ENCODE peak calls at places on chromosomes 12 and 14, in eight cellular contexts. K, E, Z, V, W, O, B and U are unnamed samples. For H3K4me1, the result is how much of the 10 kb centered on the place peaks cover.

GRCh38 chr12:108455706-108456105 is 59.4 kb upstream of the FICD start:
- DNase-seq in O (no peak), W (no peak), V (no peak), E (no peak), B (no peak), Z (no peak), K (no peak), U (no peak)

GRCh38 chr12:3311027-3311402 is 180.0 kb upstream of the PRMT8 start:
- DNase-seq in O (no peak), W (no peak), B (peak), K (peak), V (no peak), E (no peak), Z (no peak), U (no peak)

GRCh38 chr12:123044351-123044750 is 63.9 kb downstream of the ARL6IP4 start:
- DNase-seq in O (no peak), W (peak), K (no peak), E (no peak), B (no peak), V (no peak), Z (no peak), U (no peak)

GRCh38 chr14:58863576-58864345 is 226.0 kb downstream of the DACT1 start:
- DNase-seq in O (no peak), Z (peak), W (no peak), B (no peak), E (no peak), V (no peak), K (no peak), U (no peak)

GRCh38 chr12:49188205-49188915 is 520 bp downstream of the TUBA1A start:
- DNase-seq in K (peak), V (peak), Z (peak), E (peak), O (peak), B (peak), W (peak), U (peak)

GRCh38 chr12:100185361-100185894 is 15.2 kb upstream of the ACTR6 start:
- DNase-seq in B (no peak), W (no peak), E (no peak), K (no peak), V (peak), O (no peak), Z (no peak), U (no peak)

GRCh38 chr12:5348057-5348456 is 83.9 kb upstream of the NTF3 start:
- DNase-seq in B (no peak), V (no peak), K (no peak), W (no peak), E (no peak), Z (no peak), O (no peak), U (no peak)

GRCh38 chr12:110338754-110339153 is 57.7 kb downstream of the ATP2A2 start:
- DNase-seq in W (no peak), O (peak), E (no peak), V (no peak), K (no peak), Z (no peak), B (no peak), U (no peak)

GRCh38 chr12:65740873-65741600 is 83.2 kb upstream of the HMGA2 start:
- DNase-seq in Z (peak), O (peak), V (no peak), K (peak), E (no peak), W (peak), B (peak), U (peak)

GRCh38 chr14:47660158-47660557 is 15.2 kb downstream of the MDGA2 start:
- DNase-seq in Z (no peak), E (no peak), K (no peak), W (no peak), O (no peak), V (no peak), B (no peak), U (no peak)

GRCh38 chr12:105092336-105092735 is 8.1 kb upstream of the ALDH1L2 start:
- DNase-seq in E (no peak), W (no peak), K (no peak), Z (no peak), V (no peak), B (peak), O (no peak), U (no peak)
- TF ChIP-seq POLR2A in E (no peak), W (no peak), K (no peak), Z (no peak), V (no peak), B (no peak), O (no peak), U (no peak)

DNA sequence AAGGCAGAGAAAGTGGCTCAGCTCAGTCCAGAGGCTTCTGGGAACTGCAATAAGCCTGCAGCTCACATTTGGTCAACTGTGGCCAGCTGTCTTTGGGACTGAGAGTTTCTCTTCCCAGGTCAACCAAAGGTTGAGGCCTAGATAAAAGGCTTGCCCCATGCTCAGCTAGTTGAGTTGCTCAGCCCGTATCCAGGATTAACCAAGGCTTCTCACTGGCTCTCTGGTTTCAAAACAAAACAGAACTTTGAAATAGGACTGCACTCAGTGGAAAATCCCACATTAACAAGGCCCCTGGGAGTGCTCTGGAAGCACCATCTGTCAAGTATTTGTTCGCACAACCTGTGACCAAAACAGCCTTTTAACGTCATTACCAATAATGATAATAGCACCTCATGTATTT is 40.3 kb upstream of the NUAK1 start:
- DNase-seq in B (no peak), O (no peak), W (no peak), Z (no peak), K (no peak), V (no peak), E (peak), U (peak)
- H3K4me1 ChIP-seq in B (under half), O (under half), W (under half), Z (under half), K (under half), V (under half), E (under half), U (under half)

GRCh38 chr12:121060149-121061001 is 21.3 kb upstream of the OASL start:
- DNase-seq in K (peak), W (peak), O (peak), B (peak), V (peak), Z (peak), E (no peak), U (peak)
- TF ChIP-seq POLR2A in K (no peak), W (no peak), O (no peak), B (no peak), V (no peak), Z (no peak), E (no peak), U (no peak)

GRCh38 chr12:51921017-51921725 is 13.9 kb downstream of the ACVRL1 start:
- DNase-seq in V (peak), W (no peak), O (no peak), Z (no peak), B (no peak), E (peak), K (no peak), U (no peak)

GRCh38 chr12:51917746-51918453 is 10.6 kb downstream of the ACVRL1 start:
- DNase-seq in V (no peak), K (peak), O (no peak), E (no peak), W (no peak), Z (no peak), B (no peak), U (no peak)

GRCh38 chr12:51922762-51923505 is 15.6 kb downstream of the ACVRL1 start:
- DNase-seq in Z (peak), V (peak), K (peak), W (no peak), E (peak), B (peak), O (no peak), U (no peak)

GRCh38 chr12:51922146-51922545 is 14.8 kb downstream of the ACVRL1 start:
- DNase-seq in E (no peak), O (no peak), K (no peak), Z (no peak), V (no peak), B (no peak), W (no peak), U (no peak)

GRCh38 chr12:51920046-51920445 is 12.7 kb downstream of the ACVRL1 start:
- DNase-seq in O (no peak), B (no peak), K (no peak), V (no peak), E (no peak), Z (no peak), W (no peak), U (no peak)
- H3K4me1 ChIP-seq in O (under half), B (under half), K (under half), V (under half), E (under half), Z (under half), W (under half), U (under half)

DNA sequence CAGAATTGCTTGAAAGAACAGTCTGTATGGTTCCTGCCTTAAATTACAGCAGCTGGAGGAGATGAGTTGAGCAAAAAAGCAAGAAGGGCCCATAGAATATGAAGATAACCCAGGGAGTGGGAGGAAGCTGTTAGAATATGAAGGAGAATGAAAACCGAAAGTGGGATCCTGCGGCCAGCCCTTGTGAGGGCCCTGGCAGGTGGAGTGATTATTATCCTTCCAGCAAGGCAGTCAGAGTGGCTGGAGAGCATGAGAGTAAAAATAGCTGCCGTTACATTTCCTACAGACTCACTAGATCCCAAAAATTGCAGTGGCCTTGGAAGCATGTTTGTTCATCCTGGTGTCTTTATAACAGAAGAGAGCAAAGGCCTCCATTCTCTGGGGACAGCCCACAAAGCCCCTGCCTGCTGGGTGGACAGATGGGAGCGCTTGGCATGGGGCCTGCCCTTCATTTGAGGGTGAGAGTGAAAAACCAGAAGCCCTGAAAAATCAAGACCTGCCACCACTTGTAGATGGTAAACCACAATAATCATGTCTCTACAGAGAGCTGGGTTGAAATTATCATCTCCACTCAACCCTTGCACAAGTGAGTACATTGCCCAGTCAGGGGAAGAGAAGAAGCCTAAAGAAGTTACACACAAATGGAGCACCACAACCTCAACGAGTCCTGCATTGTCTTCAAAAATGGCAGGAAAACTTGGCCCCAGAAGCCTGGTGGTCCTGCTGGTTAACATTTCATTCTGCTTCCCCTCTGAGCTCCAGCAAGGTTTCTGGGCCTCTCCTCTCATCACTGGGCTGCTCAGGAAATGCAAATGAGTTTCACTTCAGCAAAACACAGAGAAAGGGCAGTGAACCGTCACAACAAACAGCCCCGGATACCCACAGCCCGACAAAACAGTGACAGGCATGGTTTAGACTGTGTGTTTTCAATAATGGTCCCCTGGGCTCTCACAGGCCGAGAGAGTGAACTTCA is 20.5 kb downstream of the ZDHHC22 start:
- DNase-seq in V (peak), Z (no peak), W (no peak), E (peak), K (peak), B (peak), O (no peak), U (peak)
- TF ChIP-seq POLR2A in V (no peak), Z (no peak), W (no peak), E (no peak), K (no peak), B (no peak), O (no peak), U (no peak)